ENCODE peak calls at places on chromosomes 2 and 18, in ten cellular contexts. One of them, this sample, is unnamed.

GRCh38 chr2:45067859-45068642 is 58.8 kb upstream of the SIX2 start:
- DNase-seq in fibroblast of mammary gland: peak
- DNase-seq in foreskin fibroblast: peak
- DNase-seq in GM12878: no peak
- DNase-seq in cardiac muscle cell: peak
- DNase-seq in CD14-positive monocyte: no peak
- DNase-seq in type B pancreatic cell: no peak
- DNase-seq in right lobe of liver: no peak
- DNase-seq in heart left ventricle: no peak
- DNase-seq in brain microvascular endothelial cell: no peak
- DNase-seq in this sample: peak

GRCh38 chr2:201854841-201855240 is 48.5 kb downstream of the CDK15 start:
- DNase-seq in brain microvascular endothelial cell: no peak
- DNase-seq in CD14-positive monocyte: no peak
- DNase-seq in right lobe of liver: no peak
- DNase-seq in type B pancreatic cell: no peak
- DNase-seq in foreskin fibroblast: peak
- DNase-seq in fibroblast of mammary gland: peak
- DNase-seq in GM12878: no peak
- DNase-seq in cardiac muscle cell: no peak
- DNase-seq in heart left ventricle: no peak
- DNase-seq in this sample: peak

GRCh38 chr2:36785179-36785795 is 88.8 kb downstream of the VIT start:
- DNase-seq in CD14-positive monocyte: no peak
- DNase-seq in type B pancreatic cell: peak
- DNase-seq in right lobe of liver: peak
- DNase-seq in cardiac muscle cell: peak
- DNase-seq in fibroblast of mammary gland: peak
- DNase-seq in GM12878: no peak
- DNase-seq in heart left ventricle: no peak
- DNase-seq in brain microvascular endothelial cell: peak
- DNase-seq in foreskin fibroblast: peak
- DNase-seq in this sample: peak

GRCh38 chr2:64751286-64752260 is 97.9 kb upstream of the SERTAD2 start:
- DNase-seq in GM12878: no peak
- DNase-seq in right lobe of liver: peak
- DNase-seq in CD14-positive monocyte: no peak
- DNase-seq in fibroblast of mammary gland: no peak
- DNase-seq in brain microvascular endothelial cell: peak
- DNase-seq in type B pancreatic cell: no peak
- DNase-seq in cardiac muscle cell: peak
- DNase-seq in heart left ventricle: no peak
- DNase-seq in foreskin fibroblast: no peak
- DNase-seq in this sample: no peak

GRCh38 chr18:12911928-12912703 is 28.1 kb upstream of the PTPN2 start:
- DNase-seq in heart left ventricle: no peak
- DNase-seq in cardiac muscle cell: no peak
- DNase-seq in type B pancreatic cell: no peak
- DNase-seq in brain microvascular endothelial cell: no peak
- DNase-seq in fibroblast of mammary gland: no peak
- DNase-seq in foreskin fibroblast: no peak
- DNase-seq in GM12878: no peak
- DNase-seq in right lobe of liver: no peak
- DNase-seq in CD14-positive monocyte: no peak
- DNase-seq in this sample: no peak

GRCh38 chr18:12155996-12156395 is 62.4 kb downstream of the ANKRD62 start:
- DNase-seq in GM12878: no peak
- DNase-seq in foreskin fibroblast: peak
- DNase-seq in right lobe of liver: no peak
- DNase-seq in brain microvascular endothelial cell: no peak
- DNase-seq in fibroblast of mammary gland: peak
- DNase-seq in cardiac muscle cell: no peak
- DNase-seq in heart left ventricle: no peak
- DNase-seq in CD14-positive monocyte: no peak
- DNase-seq in type B pancreatic cell: no peak
- DNase-seq in this sample: peak

GRCh38 chr2:100239513-100240210 is 82.6 kb downstream of the LONRF2 start:
- DNase-seq in type B pancreatic cell: no peak
- DNase-seq in brain microvascular endothelial cell: no peak
- DNase-seq in CD14-positive monocyte: no peak
- DNase-seq in fibroblast of mammary gland: no peak
- DNase-seq in GM12878: no peak
- DNase-seq in foreskin fibroblast: no peak
- DNase-seq in cardiac muscle cell: no peak
- DNase-seq in right lobe of liver: no peak
- DNase-seq in heart left ventricle: no peak
- DNase-seq in this sample: no peak

GRCh38 chr2:16067444-16068232 is 127.3 kb downstream of the MYCN start:
- DNase-seq in type B pancreatic cell: no peak
- DNase-seq in fibroblast of mammary gland: no peak
- DNase-seq in GM12878: no peak
- DNase-seq in right lobe of liver: no peak
- DNase-seq in foreskin fibroblast: no peak
- DNase-seq in brain microvascular endothelial cell: no peak
- DNase-seq in heart left ventricle: no peak
- DNase-seq in cardiac muscle cell: no peak
- DNase-seq in CD14-positive monocyte: no peak
- DNase-seq in this sample: no peak

GRCh38 chr2:225428360-225428759 is 28.9 kb downstream of the NYAP2 start:
- DNase-seq in GM12878: no peak
- DNase-seq in right lobe of liver: no peak
- DNase-seq in brain microvascular endothelial cell: no peak
- DNase-seq in fibroblast of mammary gland: no peak
- DNase-seq in foreskin fibroblast: no peak
- DNase-seq in cardiac muscle cell: no peak
- DNase-seq in type B pancreatic cell: no peak
- DNase-seq in CD14-positive monocyte: no peak
- DNase-seq in heart left ventricle: no peak
- DNase-seq in this sample: no peak

GRCh38 chr2:77862120-77862519 is 339.9 kb upstream of the LRRTM4 start:
- DNase-seq in GM12878: no peak
- DNase-seq in foreskin fibroblast: no peak
- DNase-seq in fibroblast of mammary gland: no peak
- DNase-seq in type B pancreatic cell: no peak
- DNase-seq in brain microvascular endothelial cell: no peak
- DNase-seq in CD14-positive monocyte: no peak
- DNase-seq in heart left ventricle: no peak
- DNase-seq in right lobe of liver: no peak
- DNase-seq in cardiac muscle cell: no peak
- DNase-seq in this sample: no peak

GRCh38 chr2:74262681-74263080 is 64.3 kb downstream of the MTHFD2 start:
- DNase-seq in heart left ventricle: no peak
- DNase-seq in right lobe of liver: no peak
- DNase-seq in fibroblast of mammary gland: no peak
- DNase-seq in cardiac muscle cell: no peak
- DNase-seq in CD14-positive monocyte: no peak
- DNase-seq in foreskin fibroblast: no peak
- DNase-seq in brain microvascular endothelial cell: no peak
- DNase-seq in GM12878: no peak
- DNase-seq in type B pancreatic cell: no peak
- DNase-seq in this sample: no peak

GRCh38 chr2:162091325-162092007 is 17.5 kb upstream of the DPP4 start:
- DNase-seq in GM12878: no peak
- DNase-seq in brain microvascular endothelial cell: no peak
- DNase-seq in fibroblast of mammary gland: peak
- DNase-seq in cardiac muscle cell: no peak
- DNase-seq in heart left ventricle: no peak
- DNase-seq in foreskin fibroblast: no peak
- DNase-seq in CD14-positive monocyte: no peak
- DNase-seq in right lobe of liver: no peak
- DNase-seq in type B pancreatic cell: no peak
- DNase-seq in this sample: no peak

GRCh38 chr2:209772316-209772715 is 684 bp downstream of the UNC80 start:
- DNase-seq in CD14-positive monocyte: no peak
- DNase-seq in heart left ventricle: no peak
- DNase-seq in right lobe of liver: no peak
- DNase-seq in type B pancreatic cell: no peak
- DNase-seq in fibroblast of mammary gland: no peak
- DNase-seq in brain microvascular endothelial cell: no peak
- DNase-seq in GM12878: no peak
- DNase-seq in foreskin fibroblast: no peak
- DNase-seq in cardiac muscle cell: no peak
- DNase-seq in this sample: no peak

DNA sequence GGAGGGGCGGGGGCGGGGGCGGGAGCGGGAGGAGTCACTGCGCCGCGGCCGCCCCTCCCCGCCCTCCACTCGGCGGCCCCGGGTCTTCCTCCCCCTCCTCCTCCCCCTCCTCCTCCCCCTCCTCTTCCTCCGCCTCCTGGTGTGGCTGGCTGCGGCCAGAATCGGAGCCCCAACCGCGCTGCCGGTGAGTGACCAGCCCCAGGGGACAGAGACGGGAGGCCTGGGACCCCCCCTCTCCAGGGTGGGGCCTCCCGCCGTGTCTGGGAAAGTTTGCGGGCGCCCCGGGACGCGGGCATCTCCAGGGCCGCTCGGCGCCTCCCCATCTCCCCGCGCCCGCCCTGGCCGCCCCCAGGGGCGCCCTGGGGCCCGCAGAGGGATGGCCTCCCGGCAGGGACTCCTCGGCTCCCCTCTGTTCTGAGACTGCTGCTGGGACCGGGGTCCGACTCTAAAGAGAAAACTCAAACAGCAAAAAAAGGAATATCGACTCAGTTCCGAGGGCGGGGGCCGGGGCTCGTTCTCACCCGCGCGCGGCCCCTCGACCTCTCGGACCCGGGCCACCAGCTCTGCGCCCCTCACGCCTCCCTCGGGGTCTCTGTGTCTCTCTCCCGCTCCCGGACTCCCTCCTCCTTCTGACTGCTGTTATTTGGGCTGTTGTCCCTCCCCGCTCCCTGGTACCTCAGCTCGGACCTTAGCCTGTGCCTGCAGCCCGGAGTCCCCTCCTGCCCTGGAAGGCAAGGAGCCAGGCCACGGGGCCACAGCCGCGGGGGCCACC is at the start of gene STON1:
- DNase-seq in brain microvascular endothelial cell: no peak
- DNase-seq in foreskin fibroblast: peak
- DNase-seq in fibroblast of mammary gland: peak
- DNase-seq in CD14-positive monocyte: no peak
- DNase-seq in GM12878: no peak
- DNase-seq in right lobe of liver: peak
- DNase-seq in type B pancreatic cell: peak
- DNase-seq in heart left ventricle: peak
- DNase-seq in cardiac muscle cell: peak
- DNase-seq in this sample: peak
- TF ChIP-seq CTCF in brain microvascular endothelial cell: no peak
- TF ChIP-seq CTCF in foreskin fibroblast: no peak
- TF ChIP-seq CTCF in fibroblast of mammary gland: no peak
- TF ChIP-seq CTCF in CD14-positive monocyte: no peak
- TF ChIP-seq CTCF in GM12878: no peak
- TF ChIP-seq CTCF in right lobe of liver: no peak
- TF ChIP-seq CTCF in type B pancreatic cell: peak
- TF ChIP-seq CTCF in heart left ventricle: peak
- TF ChIP-seq CTCF in cardiac muscle cell: peak
- TF ChIP-seq CTCF in this sample: no peak

GRCh38 chr2:132421198-132421780 is 4.7 kb downstream of the GPR39 start:
- DNase-seq in right lobe of liver: no peak
- DNase-seq in brain microvascular endothelial cell: no peak
- DNase-seq in type B pancreatic cell: no peak
- DNase-seq in foreskin fibroblast: no peak
- DNase-seq in cardiac muscle cell: no peak
- DNase-seq in fibroblast of mammary gland: peak
- DNase-seq in heart left ventricle: no peak
- DNase-seq in CD14-positive monocyte: no peak
- DNase-seq in GM12878: no peak
- DNase-seq in this sample: no peak
- TF ChIP-seq CTCF in right lobe of liver: no peak
- TF ChIP-seq CTCF in brain microvascular endothelial cell: peak
- TF ChIP-seq CTCF in type B pancreatic cell: no peak
- TF ChIP-seq CTCF in foreskin fibroblast: peak
- TF ChIP-seq CTCF in cardiac muscle cell: peak
- TF ChIP-seq CTCF in fibroblast of mammary gland: peak
- TF ChIP-seq CTCF in heart left ventricle: no peak
- TF ChIP-seq CTCF in CD14-positive monocyte: no peak
- TF ChIP-seq CTCF in GM12878: no peak
- TF ChIP-seq CTCF in this sample: peak

DNA sequence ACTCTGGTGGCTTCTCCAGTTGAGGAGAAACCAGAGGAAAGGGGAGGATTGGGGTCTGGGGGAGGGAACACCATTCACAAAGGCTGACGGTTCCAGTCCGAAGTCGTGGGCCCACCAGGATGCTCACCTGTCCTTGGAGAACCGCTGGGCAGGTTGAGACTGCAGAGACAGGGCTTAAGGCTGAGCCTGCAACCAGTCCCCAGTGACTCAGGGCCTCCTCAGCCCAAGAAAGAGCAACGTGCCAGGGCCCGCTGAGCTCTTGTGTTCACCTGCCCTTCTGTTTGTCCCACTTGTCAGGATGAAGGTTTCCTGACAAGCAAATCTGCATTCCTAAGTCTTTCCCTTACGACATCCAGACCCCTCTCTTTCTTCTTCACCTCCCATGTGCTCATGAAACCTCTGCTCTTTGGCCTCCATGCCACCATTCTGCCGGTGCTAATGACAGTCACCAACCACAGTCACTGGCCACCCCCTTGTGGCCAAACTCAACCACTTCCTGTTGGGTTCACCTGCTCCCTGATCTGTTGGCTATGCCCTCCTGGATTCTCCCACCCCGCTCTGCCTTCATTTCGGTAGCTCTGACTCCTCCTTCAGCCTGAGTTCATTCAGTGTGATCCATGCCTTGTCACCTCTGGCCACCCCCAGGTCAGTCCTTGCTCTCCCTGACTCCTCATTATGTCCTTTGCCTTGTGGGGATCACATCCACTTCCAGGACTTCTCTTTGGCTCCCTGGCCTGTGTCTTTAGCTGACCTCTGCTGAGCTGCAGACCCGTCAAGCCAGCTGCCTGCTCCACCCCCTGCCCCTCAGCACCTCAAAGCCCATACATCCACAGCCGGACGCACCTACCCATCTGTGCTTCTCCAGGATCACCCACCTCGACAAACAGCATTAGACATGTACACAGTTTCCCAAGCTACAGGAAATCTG is 17.6 kb downstream of the EMX1 start:
- DNase-seq in type B pancreatic cell: no peak
- DNase-seq in CD14-positive monocyte: no peak
- DNase-seq in heart left ventricle: peak
- DNase-seq in foreskin fibroblast: no peak
- DNase-seq in GM12878: no peak
- DNase-seq in fibroblast of mammary gland: no peak
- DNase-seq in cardiac muscle cell: no peak
- DNase-seq in brain microvascular endothelial cell: no peak
- DNase-seq in right lobe of liver: no peak
- DNase-seq in this sample: no peak
- TF ChIP-seq CTCF in type B pancreatic cell: peak
- TF ChIP-seq CTCF in CD14-positive monocyte: peak
- TF ChIP-seq CTCF in heart left ventricle: peak
- TF ChIP-seq CTCF in foreskin fibroblast: no peak
- TF ChIP-seq CTCF in GM12878: peak
- TF ChIP-seq CTCF in fibroblast of mammary gland: peak
- TF ChIP-seq CTCF in cardiac muscle cell: no peak
- TF ChIP-seq CTCF in brain microvascular endothelial cell: peak
- TF ChIP-seq CTCF in right lobe of liver: peak
- TF ChIP-seq CTCF in this sample: peak

DNA sequence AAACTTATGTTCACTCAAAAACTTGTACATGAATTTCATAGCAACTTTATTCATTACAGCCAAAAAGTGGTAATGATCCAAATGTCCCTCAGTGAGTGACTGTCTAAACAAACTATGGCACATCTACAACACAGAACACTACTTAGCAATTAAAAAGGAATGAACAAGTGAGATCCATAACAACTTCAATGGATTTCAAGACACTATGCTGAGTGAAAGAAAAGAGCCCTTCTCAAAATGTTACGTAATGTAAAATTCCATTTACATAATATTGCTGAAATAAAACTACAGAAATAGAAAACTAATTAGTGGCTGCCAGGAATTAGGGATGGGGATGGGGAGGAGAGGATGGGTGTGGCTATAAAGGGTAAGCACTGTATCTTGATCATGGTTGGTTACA is 53.6 kb downstream of the DYM start:
- DNase-seq in fibroblast of mammary gland: no peak
- DNase-seq in foreskin fibroblast: no peak
- DNase-seq in heart left ventricle: no peak
- DNase-seq in cardiac muscle cell: no peak
- DNase-seq in brain microvascular endothelial cell: no peak
- DNase-seq in GM12878: no peak
- DNase-seq in type B pancreatic cell: no peak
- DNase-seq in CD14-positive monocyte: no peak
- DNase-seq in right lobe of liver: no peak
- DNase-seq in this sample: peak
- TF ChIP-seq CTCF in fibroblast of mammary gland: no peak
- TF ChIP-seq CTCF in foreskin fibroblast: no peak
- TF ChIP-seq CTCF in heart left ventricle: no peak
- TF ChIP-seq CTCF in cardiac muscle cell: no peak
- TF ChIP-seq CTCF in brain microvascular endothelial cell: no peak
- TF ChIP-seq CTCF in GM12878: no peak
- TF ChIP-seq CTCF in type B pancreatic cell: no peak
- TF ChIP-seq CTCF in CD14-positive monocyte: no peak
- TF ChIP-seq CTCF in right lobe of liver: no peak
- TF ChIP-seq CTCF in this sample: no peak